ENCODE peak calls at places on chromosomes 11 and 22, in ten cellular contexts. W is AG09309, Q is right lobe of liver, B is esophagus squamous epithelium, H is left lung, U is fibroblast of the aortic adventitia, Z is endodermal cell, J is sigmoid colon, G is brain microvascular endothelial cell, K is mucosa of descending colon. I is an unnamed sample.
A peak's percentile ranks its signal among the peaks of the same experiment; 100 is the strongest.

GRCh38 chr22:46781291-46781690 is 18.8 kb downstream of the TBC1D22A start:
- DNase-seq in W (no peak), Q (no peak), B (no peak), H (no peak), U (no peak), Z (no peak), J (no peak), G (no peak), K (peak; percentile 21), I (no peak)

GRCh38 chr11:130670200-130670599 is 221.8 kb downstream of the ADAMTS15 start:
- DNase-seq in W (no peak), Q (no peak), B (no peak), H (no peak), U (no peak), Z (no peak), J (no peak), G (no peak), K (no peak), I (no peak)

GRCh38 chr22:48870436-48870835 is 957.2 kb downstream of the BRD1 start:
- DNase-seq in W (no peak), Q (peak; percentile 16), B (no peak), H (no peak), U (no peak), Z (no peak), J (peak; percentile 37), G (no peak), K (no peak), I (no peak)

GRCh38 chr11:76566811-76567210 is 103.7 kb downstream of the LRRC32 start:
- DNase-seq in W (no peak), Q (no peak), B (no peak), H (no peak), U (no peak), Z (no peak), J (no peak), G (no peak), K (no peak), I (no peak)

GRCh38 chr11:109726061-109726460 is 304.1 kb downstream of the C11orf87 start:
- DNase-seq in W (no peak), Q (no peak), B (no peak), H (no peak), U (no peak), Z (no peak), J (no peak), G (no peak), K (no peak), I (no peak)

GRCh38 chr22:49869855-49870712 is 16.4 kb downstream of the ZBED4 start:
- DNase-seq in W (no peak), Q (no peak), B (no peak), H (no peak), U (no peak), Z (no peak), J (no peak), G (no peak), K (no peak), I (no peak)

GRCh38 chr22:46866591-46866990 is 104.1 kb downstream of the TBC1D22A start:
- DNase-seq in W (peak; percentile 82), Q (no peak), B (no peak), H (no peak), U (peak; percentile 66), Z (peak; percentile 66), J (no peak), G (peak; percentile 91), K (no peak), I (no peak)

GRCh38 chr11:7168741-7168990 is 79.9 kb downstream of the RBMXL2 start:
- DNase-seq in W (no peak), Q (no peak), B (no peak), H (no peak), U (no peak), Z (no peak), J (no peak), G (no peak), K (no peak), I (no peak)

GRCh38 chr11:57567210-57567511 is 311 bp downstream of the UBE2L6 start:
- DNase-seq in W (no peak), Q (no peak), B (no peak), H (no peak), U (peak; percentile 17), Z (no peak), J (peak; percentile 68), G (peak; percentile 7), K (no peak), I (no peak)

GRCh38 chr11:2742201-2742600 is 42.4 kb upstream of the KCNQ1OT1 start:
- DNase-seq in W (no peak), Q (no peak), B (no peak), H (no peak), U (no peak), Z (no peak), J (peak; percentile 62), G (no peak), K (peak; percentile 19), I (no peak)

GRCh38 chr11:70490723-70491558 is 92.6 kb downstream of the CTTN start:
- DNase-seq in W (no peak), Q (no peak), B (no peak), H (no peak), U (no peak), Z (no peak), J (peak; percentile 48), G (no peak), K (no peak), I (no peak)

GRCh38 chr11:73396251-73396930 is 20.2 kb downstream of the RELT start:
- DNase-seq in W (no peak), Q (no peak), B (no peak), H (no peak), U (no peak), Z (no peak), J (no peak), G (no peak), K (no peak), I (no peak)

GRCh38 chr11:87892291-87892690 is 283.0 kb downstream of the RAB38 start:
- DNase-seq in W (no peak), Q (no peak), B (no peak), H (no peak), U (no peak), Z (no peak), J (no peak), G (no peak), K (no peak), I (no peak)

GRCh38 chr11:118623291-118623655 is 15.9 kb downstream of the PHLDB1 start:
- DNase-seq in W (no peak), Q (no peak), B (no peak), H (no peak), U (peak; percentile 53), Z (no peak), J (no peak), G (no peak), K (peak; percentile 45), I (no peak)

GRCh38 chr22:23784215-23784732 is 2.5 kb upstream of the SMARCB1 start:
- DNase-seq in W (peak; percentile 51), Q (peak; percentile 81), B (no peak), H (no peak), U (no peak), Z (no peak), J (no peak), G (peak; percentile 60), K (no peak), I (no peak)

GRCh38 chr11:112587664-112588063 is 327.0 kb upstream of the PLET1 start:
- DNase-seq in W (no peak), Q (no peak), B (no peak), H (no peak), U (no peak), Z (no peak), J (no peak), G (no peak), K (no peak), I (no peak)

GRCh38 chr11:112581747-112582146 is 321.1 kb upstream of the PLET1 start:
- DNase-seq in W (no peak), Q (no peak), B (no peak), H (no peak), U (no peak), Z (no peak), J (no peak), G (no peak), K (no peak), I (no peak)

GRCh38 chr11:112582366-112582765 is 321.7 kb upstream of the PLET1 start:
- DNase-seq in W (no peak), Q (no peak), B (no peak), H (no peak), U (no peak), Z (no peak), J (no peak), G (no peak), K (no peak), I (no peak)

GRCh38 chr11:112583246-112583893 is 322.7 kb upstream of the PLET1 start:
- DNase-seq in W (no peak), Q (no peak), B (no peak), H (no peak), U (no peak), Z (no peak), J (no peak), G (no peak), K (no peak), I (no peak)

GRCh38 chr11:112584674-112585073 is 324.0 kb upstream of the PLET1 start:
- DNase-seq in W (no peak), Q (no peak), B (no peak), H (no peak), U (no peak), Z (peak; percentile 79), J (no peak), G (no peak), K (no peak), I (no peak)
- TF ChIP-seq CTCF in W (no peak), Q (no peak), B (no peak), H (no peak), U (no peak), Z (peak; percentile 77), J (no peak), G (peak; percentile 42), K (no peak), I (no peak)

GRCh38 chr11:86676533-86677154 is 4.2 kb upstream of the ME3 start:
- DNase-seq in W (no peak), Q (no peak), B (no peak), H (no peak), U (no peak), Z (peak; percentile 93), J (no peak), G (no peak), K (peak; percentile 50), I (no peak)
- TF ChIP-seq CTCF in W (peak; percentile 35), Q (peak; percentile 27), B (peak; percentile 6), H (peak; percentile 19), U (peak; percentile 30), Z (peak; percentile 85), J (no peak), G (peak; percentile 61), K (no peak), I (peak; percentile 19)

DNA sequence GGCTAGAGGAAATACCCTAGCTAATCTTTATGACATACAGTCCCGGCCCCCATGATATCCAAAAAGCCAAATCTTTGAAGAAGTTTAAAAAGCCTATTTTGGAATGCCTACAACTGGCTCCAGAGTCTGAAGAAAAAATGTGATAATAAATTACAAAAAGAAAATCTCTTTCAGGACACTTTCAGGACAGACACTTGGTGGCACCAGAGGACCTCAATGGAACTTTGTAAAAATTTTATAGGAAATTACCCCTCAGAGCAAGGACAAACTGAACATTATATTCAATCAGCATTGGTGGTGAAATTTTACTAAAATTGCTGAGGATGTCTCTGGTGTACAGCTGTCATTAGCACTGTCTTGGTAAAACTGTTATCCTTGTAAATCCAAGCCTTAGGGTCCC is 81.0 kb downstream of the CCDC73 start:
- DNase-seq in W (no peak), Q (no peak), B (no peak), H (no peak), U (peak; percentile 33), Z (no peak), J (no peak), G (no peak), K (no peak), I (no peak)
- TF ChIP-seq CTCF in W (peak; percentile 26), Q (peak; percentile 35), B (no peak), H (no peak), U (peak; percentile 42), Z (peak; percentile 66), J (no peak), G (peak; percentile 53), K (no peak), I (peak; percentile 18)

GRCh38 chr11:95985174-95985808 is 61.4 kb upstream of the MTMR2 start:
- DNase-seq in W (peak; percentile 11), Q (no peak), B (no peak), H (no peak), U (peak; percentile 74), Z (no peak), J (no peak), G (no peak), K (no peak), I (no peak)
- TF ChIP-seq CTCF in W (no peak), Q (no peak), B (no peak), H (no peak), U (no peak), Z (no peak), J (no peak), G (no peak), K (no peak), I (no peak)